ENCODE peak calls at places on chromosomes 13 and 19, in eight cellular contexts. U, Z, D, H, W, L, J and G are unnamed samples.

GRCh38 chr13:108816381-108816780 is 187.0 kb downstream of the MYO16 start:
- DNase-seq in U (no peak), Z (no peak), D (no peak), H (no peak), W (no peak), L (no peak), J (no peak), G (no peak)

GRCh38 chr13:31053098-31053497 is 108.6 kb downstream of the HSPH1 start:
- DNase-seq in U (no peak), Z (no peak), D (no peak), H (no peak), W (no peak), L (no peak), J (no peak), G (no peak)

GRCh38 chr13:98839826-98840769 is 87.6 kb upstream of the SLC15A1 start:
- DNase-seq in U (peak), Z (no peak), D (no peak), H (peak), W (peak), L (peak), J (peak), G (peak)

GRCh38 chr13:93834051-93834450 is 607.4 kb downstream of the GPC6 start:
- DNase-seq in U (no peak), Z (no peak), D (no peak), H (no peak), W (no peak), L (no peak), J (no peak), G (no peak)

GRCh38 chr13:22240716-22241115 is 569.8 kb downstream of the FGF9 start:
- DNase-seq in U (no peak), Z (no peak), D (no peak), H (no peak), W (no peak), L (no peak), J (no peak), G (no peak)

GRCh38 chr19:18519962-18520847 is 1.7 kb downstream of the ELL start:
- DNase-seq in U (peak), Z (no peak), D (no peak), H (peak), W (peak), L (peak), J (peak), G (peak)

GRCh38 chr19:54616840-54617560 is 13.3 kb upstream of the LILRB1 start:
- DNase-seq in U (no peak), Z (peak), D (peak), H (no peak), W (no peak), L (no peak), J (no peak), G (peak)

GRCh38 chr19:5974721-5975387 is 3.1 kb downstream of the RANBP3 start:
- DNase-seq in U (no peak), Z (no peak), D (peak), H (no peak), W (no peak), L (no peak), J (no peak), G (no peak)

GRCh38 chr13:114164027-114164426 is 15.0 kb upstream of the CFAP97D2 start:
- DNase-seq in U (no peak), Z (no peak), D (no peak), H (no peak), W (no peak), L (no peak), J (no peak), G (no peak)

GRCh38 chr13:114024603-114025431 is 50.9 kb upstream of the C13orf46 start:
- DNase-seq in U (no peak), Z (no peak), D (no peak), H (no peak), W (no peak), L (no peak), J (no peak), G (peak)

GRCh38 chr13:43785681-43786471 is 896 bp downstream of the ENOX1 start:
- DNase-seq in U (peak), Z (peak), D (no peak), H (peak), W (peak), L (peak), J (peak), G (peak)

GRCh38 chr13:33262069-33262487 is 23.5 kb downstream of the STARD13 start:
- DNase-seq in U (no peak), Z (no peak), D (no peak), H (no peak), W (peak), L (peak), J (no peak), G (peak)

GRCh38 chr13:77697208-77698103 is at the start of gene SLAIN1:
- DNase-seq in U (peak), Z (no peak), D (no peak), H (peak), W (peak), L (peak), J (peak), G (peak)

GRCh38 chr13:110248449-110249143 is 58.4 kb downstream of the COL4A1 start:
- DNase-seq in U (no peak), Z (peak), D (no peak), H (no peak), W (no peak), L (no peak), J (no peak), G (no peak)

GRCh38 chr13:48491423-48492122 is 41.3 kb downstream of the RCBTB2 start:
- DNase-seq in U (no peak), Z (no peak), D (no peak), H (no peak), W (no peak), L (no peak), J (no peak), G (no peak)

GRCh38 chr19:50320596-50320995 is 8.6 kb downstream of the KCNC3 start:
- DNase-seq in U (no peak), Z (no peak), D (no peak), H (no peak), W (no peak), L (no peak), J (no peak), G (no peak)

GRCh38 chr19:30224689-30225606 is 147.2 kb upstream of the ZNF536 start:
- DNase-seq in U (no peak), Z (no peak), D (no peak), H (no peak), W (peak), L (peak), J (no peak), G (no peak)

GRCh38 chr13:81540777-81541176 is 1199.9 kb upstream of the SPRY2 start:
- DNase-seq in U (no peak), Z (no peak), D (no peak), H (no peak), W (no peak), L (no peak), J (no peak), G (no peak)

GRCh38 chr13:79679334-79679733 is 198.4 kb downstream of the NDFIP2 start:
- DNase-seq in U (peak), Z (no peak), D (no peak), H (peak), W (peak), L (peak), J (peak), G (peak)

GRCh38 chr13:33827152-33827551 is 9.2 kb downstream of the RFC3 start:
- DNase-seq in U (no peak), Z (no peak), D (no peak), H (no peak), W (no peak), L (no peak), J (no peak), G (no peak)

GRCh38 chr13:112760931-112761330 is 71.1 kb downstream of the ATP11A start:
- DNase-seq in U (no peak), Z (no peak), D (no peak), H (no peak), W (no peak), L (no peak), J (no peak), G (no peak)

GRCh38 chr13:19172007-19172646 is 9.5 kb downstream of the TUBA3C start:
- DNase-seq in U (no peak), Z (no peak), D (no peak), H (no peak), W (peak), L (no peak), J (no peak), G (no peak)

GRCh38 chr19:41323430-41324125 is 13.6 kb downstream of the CCDC97 start:
- DNase-seq in U (peak), Z (no peak), D (no peak), H (peak), W (peak), L (peak), J (peak), G (peak)

GRCh38 chr13:111936267-111936925 is 130.6 kb upstream of the SOX1 start:
- DNase-seq in U (no peak), Z (peak), D (no peak), H (peak), W (no peak), L (no peak), J (peak), G (no peak)

GRCh38 chr19:7970716-7971448 is 27.4 kb upstream of the TIMM44 start:
- DNase-seq in U (peak), Z (no peak), D (no peak), H (peak), W (no peak), L (peak), J (no peak), G (peak)

GRCh38 chr19:40502647-40503046 is 35.8 kb downstream of the SPTBN4 start:
- DNase-seq in U (no peak), Z (no peak), D (no peak), H (peak), W (no peak), L (peak), J (no peak), G (peak)

GRCh38 chr13:21901772-21902708 is 231.2 kb downstream of the FGF9 start:
- DNase-seq in U (no peak), Z (no peak), D (no peak), H (no peak), W (no peak), L (no peak), J (no peak), G (no peak)

GRCh38 chr19:10835089-10835753 is 791 bp downstream of the TMED1 start:
- DNase-seq in U (no peak), Z (no peak), D (no peak), H (peak), W (peak), L (peak), J (no peak), G (no peak)

GRCh38 chr19:39411006-39411831 is 1.2 kb upstream of the PLEKHG2 start:
- DNase-seq in U (peak), Z (no peak), D (no peak), H (peak), W (peak), L (no peak), J (peak), G (peak)

GRCh38 chr19:13117176-13117771 is 734 bp upstream of the TRMT1 start:
- DNase-seq in U (no peak), Z (no peak), D (no peak), H (no peak), W (no peak), L (no peak), J (no peak), G (no peak)
- H3K27ac ChIP-seq in U (no peak), Z (peak), D (peak), H (peak), W (peak), L (peak), J (no peak), G (peak)

DNA sequence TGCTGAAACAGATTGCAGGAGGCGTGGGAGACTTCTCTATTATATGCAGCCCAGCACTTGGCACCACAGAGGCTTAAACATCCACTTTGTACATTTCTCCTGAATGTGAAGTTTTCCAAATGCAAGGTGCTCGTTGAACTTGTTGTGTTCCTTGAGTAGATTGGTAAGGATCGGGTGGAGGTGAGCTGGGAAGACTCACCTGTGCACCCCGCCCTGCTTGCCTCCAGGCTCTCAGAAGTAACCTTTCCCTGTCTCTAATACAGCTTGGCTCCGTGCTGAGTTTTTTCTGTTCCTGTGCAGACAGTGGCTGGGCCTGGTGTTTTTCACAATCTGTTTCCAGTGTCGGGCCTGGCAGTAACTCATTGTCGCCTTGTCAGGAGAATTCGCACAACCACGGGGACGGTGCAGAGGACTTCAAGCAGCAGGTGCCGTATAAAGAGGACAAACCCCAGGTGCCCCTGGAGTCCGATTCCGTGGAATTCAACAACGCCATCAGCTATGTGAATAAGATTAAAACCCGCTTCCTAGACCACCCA is 12.3 kb downstream of the SIN3B start:
- DNase-seq in U (no peak), Z (no peak), D (no peak), H (no peak), W (no peak), L (no peak), J (no peak), G (no peak)
- TF ChIP-seq EP300 in U (no peak), Z (no peak), D (no peak), H (no peak), W (no peak), L (no peak), J (no peak), G (no peak)

GRCh38 chr13:58300974-58301681 is 669.6 kb downstream of the PCDH17 start:
- DNase-seq in U (no peak), Z (no peak), D (no peak), H (no peak), W (no peak), L (no peak), J (no peak), G (no peak)
- TF ChIP-seq CTCF in U (no peak), Z (no peak), D (no peak), H (no peak), W (no peak), L (no peak), J (no peak), G (no peak)

DNA sequence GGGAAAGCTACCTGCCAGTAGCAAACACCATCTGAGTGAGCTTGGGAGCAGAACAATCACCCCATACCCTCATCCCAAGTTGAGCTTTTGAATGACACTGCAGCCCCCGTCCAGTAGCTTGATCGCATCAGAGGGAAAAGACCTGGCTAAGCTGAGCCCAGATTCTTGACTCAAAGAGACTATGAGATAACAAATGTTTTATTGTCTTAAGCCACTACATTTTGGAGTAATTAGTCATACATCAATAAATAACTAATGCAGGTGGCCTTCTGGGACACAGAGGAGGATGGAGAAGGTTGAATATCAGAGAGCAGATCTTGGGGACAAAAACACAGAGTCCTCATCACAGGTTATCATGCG is 24.6 kb upstream of the IGSF23 start:
- DNase-seq in U (no peak), Z (no peak), D (no peak), H (no peak), W (no peak), L (peak), J (no peak), G (no peak)
- H3K27ac ChIP-seq in U (no peak), Z (no peak), D (no peak), H (peak), W (no peak), L (peak), J (no peak), G (no peak)

DNA sequence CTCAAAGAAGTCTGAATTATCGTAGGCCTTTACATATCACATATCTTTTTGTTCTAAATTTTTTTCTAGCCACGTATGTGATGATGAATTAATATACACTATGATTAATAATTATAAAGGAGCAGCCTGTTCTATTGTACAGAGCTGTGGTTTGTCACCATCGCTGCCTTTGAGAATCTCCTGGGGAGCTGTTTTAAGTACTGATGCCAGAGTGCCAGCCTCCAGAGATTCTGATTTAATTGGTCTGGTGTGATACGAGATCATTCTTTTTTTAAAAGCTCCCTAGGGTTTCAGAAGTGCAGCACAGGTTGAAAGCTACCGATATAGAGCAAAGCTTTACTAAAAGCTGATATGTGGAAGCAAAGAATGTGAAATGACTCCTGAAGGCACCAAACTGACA is 314.6 kb downstream of the ITGBL1 start:
- DNase-seq in U (no peak), Z (no peak), D (no peak), H (no peak), W (no peak), L (no peak), J (no peak), G (no peak)
- TF ChIP-seq EP300 in U (no peak), Z (no peak), D (no peak), H (no peak), W (no peak), L (no peak), J (no peak), G (no peak)